ENCODE peak calls at places on chromosome 10, in seven cellular contexts. L, Z, F, W, Q, T and N are unnamed samples.

GRCh38 chr10:51327432-51327831 is 253.1 kb downstream of the PRKG1 start:
- DNase-seq in L (no peak), Z (no peak), F (no peak), W (no peak), Q (no peak), T (no peak), N (no peak)

GRCh38 chr10:86376403-86376802 is 9.8 kb upstream of the GRID1 start:
- DNase-seq in L (no peak), Z (no peak), F (no peak), W (no peak), Q (no peak), T (no peak), N (no peak)

GRCh38 chr10:82572686-82573226 is 697.8 kb downstream of the NRG3 start:
- DNase-seq in L (no peak), Z (no peak), F (no peak), W (peak; percentile 38), Q (no peak), T (no peak), N (no peak)

GRCh38 chr10:69554611-69555010 is 18.6 kb downstream of the NEUROG3 start:
- DNase-seq in L (no peak), Z (no peak), F (no peak), W (no peak), Q (no peak), T (no peak), N (no peak)

GRCh38 chr10:100008708-100009282 is 952 bp downstream of the DNMBP start:
- DNase-seq in L (no peak), Z (no peak), F (no peak), W (no peak), Q (no peak), T (no peak), N (no peak)

GRCh38 chr10:30829921-30830671 is 200.5 kb upstream of the LYZL2 start:
- DNase-seq in L (no peak), Z (no peak), F (no peak), W (peak; percentile 90), Q (no peak), T (no peak), N (no peak)

GRCh38 chr10:24944512-24945255 is 7.7 kb downstream of the PRTFDC1 start:
- DNase-seq in L (no peak), Z (no peak), F (no peak), W (peak; percentile 52), Q (no peak), T (no peak), N (no peak)

GRCh38 chr10:8211631-8212030 is 157.1 kb downstream of the GATA3 start:
- DNase-seq in L (no peak), Z (peak; percentile 2), F (no peak), W (peak; percentile 29), Q (no peak), T (no peak), N (no peak)

GRCh38 chr10:109741712-109742111 is 181.6 kb downstream of the XPNPEP1 start:
- DNase-seq in L (no peak), Z (no peak), F (no peak), W (no peak), Q (no peak), T (no peak), N (no peak)

GRCh38 chr10:62817120-62817762 is 1.1 kb upstream of the EGR2 start:
- DNase-seq in L (no peak), Z (peak; percentile 15), F (no peak), W (peak; percentile 15), Q (no peak), T (peak; percentile 29), N (peak; percentile 70)

GRCh38 chr10:122992031-122992585 is 11.9 kb downstream of the PSTK start:
- DNase-seq in L (no peak), Z (peak; percentile 57), F (no peak), W (no peak), Q (no peak), T (no peak), N (no peak)

GRCh38 chr10:51800121-51800520 is 100.7 kb upstream of the CSTF2T start:
- DNase-seq in L (no peak), Z (no peak), F (no peak), W (no peak), Q (no peak), T (no peak), N (no peak)

GRCh38 chr10:30185916-30186315 is 126.5 kb upstream of the JCAD start:
- DNase-seq in L (no peak), Z (no peak), F (no peak), W (no peak), Q (no peak), T (no peak), N (no peak)

GRCh38 chr10:119602241-119603095 is 5.7 kb upstream of the TIAL1 start:
- DNase-seq in L (no peak), Z (no peak), F (no peak), W (peak; percentile 67), Q (peak; percentile 7), T (no peak), N (no peak)

GRCh38 chr10:29815572-29815971 is 180.8 kb upstream of the SVIL start:
- DNase-seq in L (no peak), Z (no peak), F (no peak), W (no peak), Q (no peak), T (no peak), N (no peak)

GRCh38 chr10:24463683-24464426 is 254.9 kb downstream of the KIAA1217 start:
- DNase-seq in L (no peak), Z (no peak), F (no peak), W (peak; percentile 46), Q (no peak), T (no peak), N (no peak)

GRCh38 chr10:64859911-64860310 is 1338.7 kb downstream of the REEP3 start:
- DNase-seq in L (no peak), Z (no peak), F (no peak), W (no peak), Q (no peak), T (no peak), N (no peak)

GRCh38 chr10:122863796-122864592 is 15.4 kb downstream of the FAM24B start:
- DNase-seq in L (no peak), Z (no peak), F (no peak), W (no peak), Q (no peak), T (no peak), N (no peak)

GRCh38 chr10:70664702-70665195 is 7.6 kb upstream of the ADAMTS14 start:
- DNase-seq in L (no peak), Z (peak; percentile 99), F (no peak), W (peak; percentile 42), Q (no peak), T (no peak), N (no peak)

GRCh38 chr10:43125881-43126731 is 12.1 kb upstream of the CSGALNACT2 start:
- DNase-seq in L (no peak), Z (no peak), F (no peak), W (no peak), Q (no peak), T (no peak), N (no peak)

GRCh38 chr10:124116771-124117510 is 23.5 kb upstream of the CHST15 start:
- DNase-seq in L (no peak), Z (no peak), F (no peak), W (no peak), Q (no peak), T (no peak), N (no peak)

GRCh38 chr10:52437205-52437646 is 123.1 kb downstream of the DKK1 start:
- DNase-seq in L (no peak), Z (peak; percentile 75), F (no peak), W (no peak), Q (no peak), T (no peak), N (no peak)

GRCh38 chr10:4720463-4720862 is 105.5 kb upstream of the AKR1E2 start:
- DNase-seq in L (no peak), Z (no peak), F (no peak), W (no peak), Q (no peak), T (no peak), N (no peak)

GRCh38 chr10:14750900-14751575 is 23.7 kb downstream of the FAM107B start:
- DNase-seq in L (no peak), Z (no peak), F (no peak), W (no peak), Q (no peak), T (no peak), N (peak; percentile 73)